ENCODE peak calls at places on chromosomes 16 and 17, in six cellular contexts. I is GM12891, T is K562, P is HepG2, O is GM12878, B is H1. V is an unnamed sample.

GRCh38 chr16:31354394-31355291 is at the start of gene ITGAX:
- DNase-seq in O (peak), T (peak), B (no peak), I (peak), P (no peak), V (peak)

GRCh38 chr16:70421473-70422311 is 17.2 kb downstream of the ST3GAL2 start:
- DNase-seq in T (peak), O (no peak), I (no peak), P (no peak), B (no peak), V (no peak)

GRCh38 chr17:9672266-9672665 is 26.9 kb downstream of the USP43 start:
- DNase-seq in I (no peak), P (no peak), T (no peak), B (no peak), O (no peak), V (no peak)

GRCh38 chr16:53094013-53094630 is 39.3 kb downstream of the CHD9 start:
- DNase-seq in B (no peak), I (no peak), P (no peak), T (peak), O (peak), V (no peak)

GRCh38 chr17:57677301-57677700 is 67.8 kb downstream of the CCDC182 start:
- DNase-seq in T (no peak), B (peak), P (no peak), O (no peak), I (no peak), V (no peak)

GRCh38 chr17:41972571-41973411 is 6.2 kb downstream of the CNP start:
- DNase-seq in T (no peak), O (no peak), B (no peak), P (no peak), I (no peak), V (no peak)

GRCh38 chr17:62823111-62823895 is 15.2 kb upstream of the MARCHF10 start:
- DNase-seq in T (no peak), P (no peak), I (no peak), B (no peak), O (no peak), V (no peak)

GRCh38 chr17:72362466-72363335 is 241.9 kb downstream of the SOX9 start:
- DNase-seq in O (no peak), I (no peak), B (no peak), T (no peak), P (peak), V (no peak)

GRCh38 chr16:30894540-30895368 is 877 bp upstream of the BCL7C start:
- DNase-seq in P (no peak), B (no peak), T (peak), I (no peak), O (no peak), V (no peak)

GRCh38 chr17:40341808-40342574 is 22.5 kb downstream of the GJD3 start:
- DNase-seq in P (peak), B (peak), T (peak), I (no peak), O (no peak), V (no peak)

GRCh38 chr17:57877803-57878202 is 28.0 kb upstream of the MRPS23 start:
- DNase-seq in P (no peak), O (no peak), T (no peak), B (no peak), I (no peak), V (no peak)

GRCh38 chr17:17412331-17412730 is 64.5 kb upstream of the MED9 start:
- DNase-seq in O (no peak), T (no peak), B (no peak), P (no peak), I (no peak), V (no peak)

GRCh38 chr16:67151431-67152097 is 766 bp upstream of the B3GNT9 start:
- DNase-seq in T (no peak), O (no peak), P (no peak), I (no peak), B (no peak), V (no peak)

GRCh38 chr17:28734712-28735241 is 6.2 kb downstream of the NEK8 start:
- DNase-seq in B (no peak), T (no peak), P (no peak), O (no peak), I (no peak), V (no peak)

GRCh38 chr16:15601212-15601879 is 41.6 kb downstream of the MARF1 start:
- DNase-seq in I (no peak), O (no peak), P (no peak), B (peak), T (no peak), V (no peak)

DNA sequence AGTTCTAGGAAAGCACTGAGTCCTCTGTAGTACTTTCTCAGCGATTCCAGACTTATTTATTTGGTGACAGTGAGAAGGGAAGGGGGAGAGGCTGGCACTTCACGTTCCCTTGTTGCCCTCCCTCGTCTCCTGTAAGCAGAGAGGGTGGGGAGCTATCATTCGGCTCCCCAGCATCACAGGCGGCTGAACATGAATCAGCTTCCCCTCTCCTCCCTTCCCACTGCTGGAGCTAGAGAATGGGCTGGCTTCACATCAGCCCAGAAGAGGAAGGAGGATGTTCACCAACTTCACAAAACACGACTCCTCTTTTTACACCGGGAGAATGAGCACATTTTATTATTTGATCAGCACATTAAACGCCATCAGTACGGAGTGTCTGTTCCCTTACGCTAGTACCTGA is 6.7 kb upstream of the CMIP start:
- DNase-seq in P (no peak), B (no peak), T (no peak), O (no peak), I (no peak), V (no peak)
- TF ChIP-seq POLR2AphosphoS5 in P (no peak), B (no peak), T (no peak), O (no peak), I (no peak), V (no peak)

DNA sequence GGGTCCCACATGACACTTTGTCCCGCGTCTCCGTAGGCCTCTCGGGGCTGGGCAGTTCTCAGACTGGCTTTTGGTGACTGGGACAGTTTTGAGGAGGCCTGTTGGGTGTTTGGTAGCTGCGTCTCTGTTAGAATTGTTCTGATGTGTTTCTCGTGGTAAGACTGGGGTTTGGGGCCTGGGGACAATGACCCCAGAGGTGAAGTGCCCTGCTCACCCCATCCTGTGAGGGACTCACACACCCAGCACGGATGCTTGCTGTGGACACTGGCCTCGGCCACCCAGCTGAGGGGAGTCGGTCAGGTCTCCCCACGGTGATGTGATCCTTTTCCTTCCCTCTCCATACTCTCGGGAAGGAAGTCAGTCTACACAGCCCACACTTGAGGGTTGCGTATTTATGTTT is 50.3 kb downstream of the METRNL start:
- DNase-seq in O (no peak), I (no peak), T (no peak), P (no peak), B (no peak), V (no peak)
- TF ChIP-seq TAF1 in O (no peak), I (no peak), T (no peak), P (no peak), B (no peak), V (no peak)

GRCh38 chr17:59839646-59840328 is 53.0 kb downstream of the TUBD1 start:
- DNase-seq in P (no peak), O (no peak), T (peak), B (no peak), I (no peak), V (no peak)

GRCh38 chr17:59840329-59840907 is 52.3 kb downstream of the TUBD1 start:
- DNase-seq in P (no peak), T (no peak), I (no peak), B (no peak), O (no peak), V (no peak)

GRCh38 chr17:59840908-59841666 is 51.7 kb downstream of the TUBD1 start:
- DNase-seq in P (no peak), B (no peak), O (no peak), I (no peak), T (peak), V (no peak)

GRCh38 chr17:59838196-59838911 is 54.4 kb downstream of the TUBD1 start:
- DNase-seq in O (no peak), P (no peak), T (peak), I (no peak), B (no peak), V (no peak)

GRCh38 chr17:59837362-59838195 is 55.2 kb downstream of the TUBD1 start:
- DNase-seq in I (no peak), B (peak), P (peak), T (peak), O (peak), V (no peak)
- TF ChIP-seq POLR2A in I (peak), B (peak), P (peak), T (peak), O (peak), V (peak)

GRCh38 chr16:69236319-69236718 is 49.4 kb downstream of the SNTB2 start:
- DNase-seq in O (no peak), P (no peak), I (no peak), T (no peak), B (no peak), V (no peak)

GRCh38 chr16:69240336-69240735 is 53.4 kb downstream of the SNTB2 start:
- DNase-seq in P (no peak), I (no peak), T (no peak), B (no peak), O (no peak), V (no peak)

GRCh38 chr16:69233124-69233523 is 46.2 kb downstream of the SNTB2 start:
- DNase-seq in O (no peak), P (no peak), B (no peak), T (no peak), I (no peak), V (no peak)

DNA sequence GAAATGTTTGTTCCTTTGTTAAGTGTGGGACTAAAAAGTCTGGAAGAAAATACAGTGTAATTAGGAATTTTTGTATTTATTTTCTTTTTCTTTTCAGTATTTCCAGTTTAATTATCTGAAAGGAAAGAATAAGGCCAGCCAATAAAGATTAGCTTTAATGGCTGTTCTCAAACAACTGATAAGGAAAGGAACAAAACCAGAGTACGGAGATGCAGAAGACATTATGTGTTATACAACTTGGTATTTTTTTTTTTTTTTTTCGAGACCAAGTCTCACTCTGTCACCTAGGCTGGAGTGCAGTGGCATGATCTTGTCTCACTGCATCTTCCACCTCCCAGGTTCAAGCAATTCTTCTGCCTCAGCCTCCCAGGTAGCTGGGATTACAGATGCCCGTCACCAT is 47.5 kb downstream of the SNTB2 start:
- DNase-seq in P (no peak), B (no peak), I (no peak), T (no peak), O (no peak), V (no peak)
- TF ChIP-seq POLR2AphosphoS5 in P (no peak), B (no peak), I (no peak), T (no peak), O (no peak), V (no peak)

DNA sequence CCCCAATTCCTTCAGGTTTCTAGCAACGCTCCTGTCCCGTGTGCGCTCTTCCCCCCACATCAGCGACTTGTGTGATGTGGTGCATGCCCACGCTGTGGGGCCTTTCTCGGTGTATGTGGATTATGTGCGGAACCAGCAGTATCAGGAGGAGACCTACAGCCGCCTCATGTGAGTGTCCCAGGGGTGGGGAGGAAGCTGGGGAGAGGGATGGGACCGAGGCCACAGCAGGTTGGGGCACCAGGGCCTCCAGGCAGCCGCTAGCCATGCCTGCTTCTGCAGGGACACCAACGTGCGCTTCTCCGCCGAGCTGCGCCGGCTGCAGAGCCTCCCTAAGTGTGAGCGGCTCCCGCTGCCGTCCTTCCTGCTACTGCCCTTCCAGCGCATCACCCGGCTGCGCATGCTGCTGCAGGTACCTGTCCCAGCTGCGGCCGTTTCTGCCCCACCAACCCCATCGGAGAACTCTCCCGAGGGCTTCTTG is 5.7 kb downstream of the ARHGEF15 start:
- DNase-seq in B (peak), T (no peak), O (no peak), I (no peak), P (no peak), V (no peak)
- TF ChIP-seq TAF1 in B (no peak), T (no peak), O (no peak), I (no peak), P (no peak), V (no peak)

GRCh38 chr17:81911277-81911961 is at the start of gene PCYT2:
- DNase-seq in B (peak), T (peak), O (peak), P (peak), I (peak), V (peak)
- TF ChIP-seq POLR2A in B (no peak), T (peak), O (peak), P (no peak), I (no peak), V (peak)

DNA sequence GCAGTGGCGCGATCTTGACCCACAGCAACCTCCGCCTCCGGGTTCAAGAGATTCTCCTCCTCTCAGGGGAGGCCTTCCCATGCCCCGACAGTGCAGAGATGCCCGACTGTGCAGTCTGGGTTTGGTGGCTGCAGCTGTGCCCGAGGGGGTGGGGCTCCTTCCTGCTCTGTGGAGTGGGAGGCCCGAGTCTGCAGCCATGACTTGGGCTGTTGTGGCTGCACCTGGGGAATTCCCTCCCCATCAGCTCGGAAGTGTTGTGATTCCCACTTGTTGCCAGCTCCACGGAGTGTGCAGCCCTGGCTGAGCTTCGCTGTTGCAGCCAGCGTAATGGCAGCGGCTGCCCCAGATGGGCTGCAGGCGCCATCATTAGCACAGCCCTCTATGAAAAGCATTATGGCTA is 66.4 kb upstream of the SMIM36 start:
- DNase-seq in P (no peak), T (no peak), B (no peak), O (no peak), I (no peak), V (no peak)
- TF ChIP-seq POLR2AphosphoS5 in P (no peak), T (no peak), B (no peak), O (no peak), I (no peak), V (no peak)

GRCh38 chr17:31416503-31416923 is 25.0 kb downstream of the RAB11FIP4 start:
- DNase-seq in P (peak), O (no peak), T (no peak), B (no peak), I (no peak), V (no peak)
- TF ChIP-seq TAF1 in P (no peak), O (no peak), T (no peak), B (no peak), I (no peak), V (no peak)